ENCODE peak calls at places on chromosomes 13 and 19, in four cellular contexts. Z is H1, H is IMR-90, X is neuronal stem cell. U is an unnamed sample.

GRCh38 chr13:54949735-54950134 is 1921.1 kb downstream of the OLFM4 start:
- DNase-seq in Z (no peak), H (no peak), X (no peak), U (no peak)

GRCh38 chr19:41995959-41996797 is 2.1 kb upstream of the ATP1A3 start:
- DNase-seq in Z (peak; percentile 78), H (no peak), X (peak; percentile 64), U (no peak)

GRCh38 chr13:30453727-30454126 is 12.0 kb downstream of the HMGB1 start:
- DNase-seq in Z (no peak), H (peak; percentile 37), X (no peak), U (peak; percentile 35)

GRCh38 chr19:10568444-10568825 is 344 bp downstream of the CDKN2D start:
- DNase-seq in Z (peak; percentile 86), H (no peak), X (no peak), U (peak; percentile 57)

GRCh38 chr13:108895220-108895704 is 265.9 kb downstream of the MYO16 start:
- DNase-seq in Z (no peak), H (peak; percentile 69), X (peak; percentile 6), U (peak; percentile 59)

GRCh38 chr19:15449620-15450527 is at the start of gene WIZ:
- DNase-seq in Z (peak; percentile 85), H (peak; percentile 55), X (peak; percentile 62), U (peak; percentile 63)

GRCh38 chr19:15468675-15469512 is 4.5 kb upstream of the RASAL3 start:
- DNase-seq in Z (no peak), H (no peak), X (no peak), U (no peak)

GRCh38 chr19:4722671-4723464 is 774 bp downstream of the DPP9 start:
- DNase-seq in Z (no peak), H (peak; percentile 53), X (no peak), U (peak; percentile 37)

GRCh38 chr13:41409611-41410010 is 47.7 kb upstream of the RGCC start:
- DNase-seq in Z (no peak), H (no peak), X (no peak), U (no peak)
- H3K23ac ChIP-seq in Z (no peak overlapping the region), H (no peak overlapping the region), X (no peak overlapping the region), U (no peak overlapping the region)

DNA sequence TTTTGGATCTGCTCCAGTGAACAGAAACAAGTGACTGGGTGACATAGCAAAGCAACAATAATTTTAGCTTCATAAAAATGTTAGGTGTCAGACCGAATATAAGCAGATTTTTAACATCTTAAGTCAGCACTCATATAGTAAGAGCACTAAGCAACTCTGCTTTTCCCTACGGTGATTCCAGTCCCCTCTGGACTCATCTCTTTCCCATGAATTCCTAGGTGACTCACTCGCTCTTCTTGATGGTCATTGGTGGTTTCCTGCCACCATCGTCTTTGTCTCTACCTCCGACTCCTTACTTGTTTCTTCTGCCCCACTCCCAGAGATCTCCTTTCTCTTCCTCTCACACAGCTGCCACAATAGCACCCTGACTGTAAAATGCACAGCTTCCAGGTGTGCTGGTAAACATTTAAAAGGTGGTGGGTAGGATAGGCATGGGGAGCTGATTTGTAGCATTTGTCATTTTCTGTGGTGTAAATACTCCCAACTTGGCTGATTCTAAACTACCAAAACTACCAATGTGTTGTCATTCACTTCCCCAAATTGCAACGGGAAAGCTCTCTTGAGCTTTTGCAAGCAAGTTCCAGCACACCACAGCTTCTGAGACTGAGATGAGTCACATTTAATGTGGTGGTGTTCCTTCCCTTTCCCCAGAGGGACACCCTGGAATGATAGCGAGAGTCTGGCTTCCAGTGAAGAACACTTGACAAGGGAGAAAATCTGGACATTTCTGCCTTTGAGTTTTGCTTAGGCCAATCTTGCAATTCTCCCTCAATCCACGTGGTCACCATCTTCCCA is 42.8 kb upstream of the CLDN10 start:
- DNase-seq in Z (no peak), H (peak; percentile 10), X (no peak), U (peak; percentile 75)
- H3K27ac ChIP-seq in Z (no peak overlapping the region), H (no peak overlapping the region), X (no peak overlapping the region), U (no peak overlapping the region)

GRCh38 chr19:8081569-8082550 is 29.3 kb downstream of the CCL25 start:
- DNase-seq in Z (no peak), H (no peak), X (no peak), U (no peak)
- H3K23ac ChIP-seq in Z (no peak overlapping the region), H (no peak overlapping the region), X (no peak overlapping the region), U (no peak overlapping the region)

DNA sequence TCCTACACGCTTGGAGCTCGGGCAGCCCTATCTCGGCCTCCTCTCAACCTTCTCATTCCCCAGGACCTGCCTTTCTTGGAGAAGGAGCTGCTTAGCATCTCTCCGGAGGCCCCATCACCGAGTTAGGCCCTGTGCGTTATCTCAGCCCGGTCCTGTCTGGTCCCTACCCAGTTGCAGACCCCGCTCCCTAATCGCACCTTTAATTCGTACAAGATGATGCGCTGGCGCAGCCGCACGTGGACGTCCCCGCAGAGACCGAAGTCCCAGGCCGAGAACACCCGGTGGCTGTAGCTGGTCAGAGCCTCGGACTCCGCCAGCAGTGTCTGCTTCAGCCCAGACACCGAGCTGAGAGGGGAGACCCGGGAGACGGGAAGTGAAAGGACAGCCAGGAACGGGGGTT is 5.7 kb upstream of the LENG1 start:
- DNase-seq in Z (no peak), H (no peak), X (no peak), U (no peak)
- H3K27ac ChIP-seq in Z (no peak overlapping the region), H (no peak overlapping the region), X (no peak overlapping the region), U (no peak overlapping the region)

DNA sequence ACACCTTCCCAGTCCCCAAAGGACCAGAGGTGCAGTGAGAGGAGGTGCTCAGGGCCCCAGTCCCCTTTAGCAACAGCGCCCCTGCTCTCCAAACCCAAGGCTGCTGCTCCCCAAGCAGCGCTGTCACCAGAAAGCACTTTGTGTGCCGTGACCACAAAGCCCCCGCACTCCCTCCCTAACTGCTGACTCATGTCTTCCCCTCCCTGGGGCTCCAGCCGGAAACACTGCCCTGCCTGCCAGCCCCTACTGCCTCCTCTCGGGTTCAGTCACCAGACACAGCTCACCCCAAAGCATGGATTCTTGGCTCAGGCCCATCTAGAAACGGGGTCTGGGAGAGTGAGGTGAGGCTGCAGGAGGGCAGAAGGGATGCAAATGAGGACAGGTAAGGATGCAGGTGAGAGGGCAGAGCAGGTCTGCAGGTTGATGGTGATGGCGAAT is 4.9 kb upstream of the TNFSF14 start:
- DNase-seq in Z (peak; percentile 68), H (peak; percentile 21), X (peak; percentile 17), U (peak; percentile 43)
- H3K23ac ChIP-seq in Z (no peak overlapping the region), H (no peak overlapping the region), X (peak overlapping the region; percentile 35), U (no peak overlapping the region)